ENCODE peak calls at places on chromosomes 4 and X, in eight cellular contexts. R is K562; G is CD8-positive, alpha-beta memory T cell; D is SJSA1; X is right lobe of liver; M is colonic mucosa; O is gastrocnemius medialis; H is CD8-positive, alpha-beta T cell. V is an unnamed sample.

GRCh38 chr4:48033825-48034413 is 17.3 kb downstream of the NIPAL1 start:
- DNase-seq in R (peak; percentile 41), G (peak; percentile 48), D (no peak), X (no peak), M (peak; percentile 65), O (no peak), H (peak; percentile 69), V (peak; percentile 58)

GRCh38 chrX:5113128-5113527 is 1115.5 kb downstream of the NLGN4X start:
- DNase-seq in R (no peak), G (no peak), D (no peak), X (no peak), M (no peak), O (no peak), H (no peak), V (no peak)

GRCh38 chr4:61296115-61296514 is 96.0 kb downstream of the ADGRL3 start:
- DNase-seq in R (no peak), G (no peak), D (no peak), X (no peak), M (no peak), O (no peak), H (no peak), V (no peak)

GRCh38 chr4:11471613-11472012 is 42.9 kb upstream of the HS3ST1 start:
- DNase-seq in R (no peak), G (peak; percentile 70), D (no peak), X (no peak), M (peak; percentile 35), O (no peak), H (peak; percentile 71), V (peak; percentile 75)

GRCh38 chr4:149823770-149824221 is 8.2 kb upstream of the IQCM start:
- DNase-seq in R (no peak), G (no peak), D (peak; percentile 80), X (no peak), M (no peak), O (no peak), H (no peak), V (no peak)

GRCh38 chr4:107931775-107932321 is 499 bp downstream of the CYP2U1 start:
- DNase-seq in R (no peak), G (no peak), D (no peak), X (peak; percentile 53), M (peak; percentile 18), O (peak; percentile 15), H (no peak), V (peak; percentile 39)

GRCh38 chr4:10803944-10804343 is 119.4 kb upstream of the CLNK start:
- DNase-seq in R (no peak), G (no peak), D (no peak), X (no peak), M (no peak), O (no peak), H (no peak), V (no peak)

GRCh38 chr4:159027535-159027934 is 75.3 kb upstream of the RAPGEF2 start:
- DNase-seq in R (no peak), G (no peak), D (no peak), X (no peak), M (no peak), O (no peak), H (no peak), V (no peak)

GRCh38 chr4:151604238-151604637 is 156.6 kb downstream of the GATB start:
- DNase-seq in R (no peak), G (no peak), D (peak; percentile 6), X (no peak), M (no peak), O (no peak), H (no peak), V (no peak)

GRCh38 chrX:135596495-135596894 is 76.0 kb downstream of the INTS6L start:
- DNase-seq in R (peak; percentile 55), G (peak; percentile 12), D (peak; percentile 4), X (no peak), M (peak; percentile 40), O (peak; percentile 8), H (no peak), V (peak; percentile 36)

GRCh38 chr4:33722800-33723511 is 2521.4 kb downstream of the ARAP2 start:
- DNase-seq in R (no peak), G (no peak), D (no peak), X (no peak), M (no peak), O (no peak), H (no peak), V (no peak)

GRCh38 chr4:118175506-118175905 is 141.2 kb downstream of the NDST3 start:
- DNase-seq in R (no peak), G (no peak), D (peak; percentile 18), X (no peak), M (no peak), O (no peak), H (no peak), V (no peak)

GRCh38 chrX:136616987-136617685 is 30.8 kb upstream of the CD40LG start:
- DNase-seq in R (no peak), G (peak; percentile 21), D (no peak), X (no peak), M (no peak), O (no peak), H (no peak), V (peak; percentile 42)

GRCh38 chrX:39464253-39464652 is 633.5 kb downstream of the BCOR start:
- DNase-seq in R (no peak), G (no peak), D (no peak), X (no peak), M (no peak), O (no peak), H (no peak), V (no peak)

GRCh38 chr4:59120287-59120814 is 2010.2 kb upstream of the IGFBP7 start:
- DNase-seq in R (no peak), G (no peak), D (no peak), X (no peak), M (no peak), O (no peak), H (no peak), V (no peak)

DNA sequence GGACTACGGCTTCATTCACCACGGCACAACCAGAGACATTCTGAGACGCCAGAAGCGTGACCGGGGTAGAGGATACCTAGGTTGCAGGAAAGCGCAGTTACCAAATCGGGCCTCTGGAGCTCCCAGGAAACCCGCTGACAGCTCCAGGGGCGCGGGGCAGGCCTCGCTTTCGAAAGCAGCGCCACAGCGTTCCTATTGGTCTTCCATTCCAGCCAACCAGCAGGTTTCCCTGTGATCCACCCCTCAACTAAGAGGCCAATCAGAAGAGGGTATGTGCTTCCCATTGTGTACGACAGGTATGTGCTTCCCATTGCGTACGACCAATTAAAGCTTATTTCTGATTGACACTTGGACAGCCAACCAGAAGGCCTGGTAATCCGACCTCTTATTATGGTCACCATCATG is 14.9 kb downstream of the SNX12 start:
- DNase-seq in R (no peak), G (no peak), D (no peak), X (no peak), M (peak; percentile 19), O (no peak), H (no peak), V (peak; percentile 7)
- H3K4me3 ChIP-seq in R (no peak overlapping the region), G (no peak overlapping the region), D (no peak overlapping the region), X (no peak overlapping the region), M (no peak overlapping the region), O (no peak overlapping the region), H (no peak overlapping the region), V (no peak overlapping the region)

DNA sequence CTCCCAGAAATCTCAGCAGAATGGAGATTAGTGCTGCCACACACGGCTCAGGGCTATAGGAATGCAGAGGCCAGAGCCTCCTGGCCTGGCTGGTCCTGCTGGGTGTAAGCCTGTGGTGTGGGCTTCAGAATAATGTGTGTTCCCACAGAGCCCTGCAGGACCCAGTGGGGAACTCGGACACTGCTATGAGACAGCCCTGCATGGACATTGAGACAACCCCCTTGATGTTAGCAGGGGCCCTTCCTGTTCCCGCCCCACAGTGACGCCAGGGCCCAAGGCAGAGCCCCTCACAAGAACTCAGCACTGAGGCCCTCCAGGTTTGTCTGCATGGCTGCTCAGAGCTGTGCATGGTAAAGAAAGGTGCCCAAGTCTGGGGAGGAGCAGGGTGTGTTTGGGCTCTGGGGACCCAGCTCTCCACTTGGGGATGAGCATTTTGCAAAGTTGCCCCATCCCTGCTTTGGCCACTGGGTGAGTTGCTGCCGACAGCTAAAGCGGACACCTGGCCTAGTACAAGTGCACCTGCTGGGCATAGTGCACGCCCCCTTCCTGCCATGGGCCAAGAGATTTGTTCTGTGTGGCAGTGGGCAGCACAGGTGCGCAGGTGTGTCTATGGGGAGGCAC is 1.9 kb upstream of the MXD4 start:
- DNase-seq in R (no peak), G (no peak), D (no peak), X (no peak), M (no peak), O (peak; percentile 13), H (no peak), V (no peak)
- H3K4me1 ChIP-seq in R (peaks cover 82% of the 10 kb centered on the region), G (peaks cover 23% of the 10 kb centered on the region), D (no peaks in the 10 kb centered on the region), X (peaks cover 3% of the 10 kb centered on the region), M (peaks cover 10% of the 10 kb centered on the region), O (peaks cover 76% of the 10 kb centered on the region), H (peaks cover 25% of the 10 kb centered on the region), V (peaks cover 36% of the 10 kb centered on the region)

GRCh38 chr4:139084425-139085093 is 69.0 kb downstream of the NOCT start:
- DNase-seq in R (no peak), G (no peak), D (no peak), X (no peak), M (no peak), O (no peak), H (no peak), V (no peak)
- H3K4me3 ChIP-seq in R (peak overlapping the region; percentile 85), G (peak overlapping the region; percentile 52), D (peak overlapping the region; percentile 71), X (peak overlapping the region; percentile 66), M (peak overlapping the region; percentile 89), O (peak overlapping the region; percentile 90), H (peak overlapping the region; percentile 98), V (peak overlapping the region; percentile 99)

GRCh38 chr4:87053064-87053693 is 118.4 kb downstream of the AFF1 start:
- DNase-seq in R (no peak), G (no peak), D (no peak), X (no peak), M (no peak), O (no peak), H (no peak), V (no peak)

GRCh38 chr4:87050596-87050995 is 115.8 kb downstream of the AFF1 start:
- DNase-seq in R (no peak), G (no peak), D (no peak), X (no peak), M (no peak), O (no peak), H (no peak), V (no peak)

GRCh38 chr4:87052615-87053014 is 117.8 kb downstream of the AFF1 start:
- DNase-seq in R (peak; percentile 71), G (no peak), D (no peak), X (no peak), M (no peak), O (no peak), H (no peak), V (no peak)

GRCh38 chr4:87049508-87049907 is 114.7 kb downstream of the AFF1 start:
- DNase-seq in R (no peak), G (no peak), D (no peak), X (no peak), M (no peak), O (no peak), H (no peak), V (no peak)

DNA sequence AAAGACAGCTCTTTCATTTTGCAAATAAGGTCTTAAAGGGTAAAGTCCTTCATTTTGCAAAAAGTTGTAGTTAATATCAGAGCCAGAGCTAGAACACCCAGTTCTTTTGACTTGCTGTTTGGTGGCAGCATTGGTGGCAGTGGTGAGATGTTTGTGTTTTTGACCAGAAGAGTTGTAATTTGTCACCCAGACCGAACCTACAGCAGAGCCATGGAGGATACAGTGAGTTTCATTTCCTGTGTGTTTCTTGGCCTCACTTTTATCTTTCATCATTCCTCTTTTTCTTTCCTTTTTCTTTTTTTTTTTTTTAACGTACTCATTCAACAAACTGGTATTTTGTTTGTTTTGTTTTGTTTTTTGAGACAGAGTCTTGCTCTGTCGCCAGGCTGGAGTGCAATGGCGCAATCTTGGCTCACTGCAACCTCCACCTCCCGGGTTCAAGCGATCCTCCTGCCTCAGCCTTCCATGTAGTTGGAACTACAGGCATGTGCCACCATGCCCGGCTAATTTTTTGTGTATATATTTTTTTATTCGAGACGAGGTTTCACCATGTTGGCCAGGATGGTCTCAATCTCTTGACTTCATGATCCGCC is 116.4 kb downstream of the AFF1 start:
- DNase-seq in R (no peak), G (no peak), D (peak; percentile 50), X (no peak), M (no peak), O (no peak), H (no peak), V (no peak)
- H3K4me1 ChIP-seq in R (peaks cover 14% of the 10 kb centered on the region), G (no peaks in the 10 kb centered on the region), D (peaks cover 20% of the 10 kb centered on the region), X (peaks cover 4% of the 10 kb centered on the region), M (no peaks in the 10 kb centered on the region), O (peaks cover 86% of the 10 kb centered on the region), H (peaks cover 5% of the 10 kb centered on the region), V (peaks cover 39% of the 10 kb centered on the region)

V was measured in CD4-positive, alpha-beta memory T cell.